ENCODE peak calls at places on chromosomes 5 and 9, in six cellular contexts. One of them, this sample, is unnamed.

GRCh38 chr5:168295574-168296201 is 4.2 kb downstream of the WWC1 start:
- DNase-seq in uterus: no peak
- DNase-seq in spleen: no peak
- DNase-seq in stomach: peak; percentile 71
- DNase-seq in brain microvascular endothelial cell: peak; percentile 56
- DNase-seq in AG04450: peak; percentile 46
- DNase-seq in this sample: no peak

GRCh38 chr9:6566409-6567139 is 79.0 kb downstream of the GLDC start:
- DNase-seq in uterus: peak; percentile 33
- DNase-seq in spleen: no peak
- DNase-seq in stomach: no peak
- DNase-seq in brain microvascular endothelial cell: peak; percentile 97
- DNase-seq in AG04450: peak; percentile 86
- DNase-seq in this sample: no peak

GRCh38 chr9:71442937-71443336 is 321.5 kb upstream of the TRPM3 start:
- DNase-seq in uterus: no peak
- DNase-seq in spleen: no peak
- DNase-seq in stomach: no peak
- DNase-seq in brain microvascular endothelial cell: no peak
- DNase-seq in AG04450: no peak
- DNase-seq in this sample: no peak

GRCh38 chr5:180155331-180155881 is 53.6 kb downstream of the RASGEF1C start:
- DNase-seq in uterus: no peak
- DNase-seq in spleen: no peak
- DNase-seq in stomach: peak; percentile 11
- DNase-seq in brain microvascular endothelial cell: no peak
- DNase-seq in AG04450: no peak
- DNase-seq in this sample: peak; percentile 2

GRCh38 chr5:160747559-160747958 is 104.5 kb downstream of the ATP10B start:
- DNase-seq in uterus: no peak
- DNase-seq in spleen: no peak
- DNase-seq in stomach: no peak
- DNase-seq in brain microvascular endothelial cell: no peak
- DNase-seq in AG04450: no peak
- DNase-seq in this sample: no peak

GRCh38 chr5:88729476-88730182 is 153.4 kb downstream of the MEF2C start:
- DNase-seq in uterus: peak; percentile 80
- DNase-seq in spleen: no peak
- DNase-seq in stomach: peak; percentile 57
- DNase-seq in brain microvascular endothelial cell: peak; percentile 85
- DNase-seq in AG04450: peak; percentile 59
- DNase-seq in this sample: peak; percentile 77

GRCh38 chr9:99294850-99295461 is 72.9 kb downstream of the SEC61B start:
- DNase-seq in uterus: no peak
- DNase-seq in spleen: no peak
- DNase-seq in stomach: no peak
- DNase-seq in brain microvascular endothelial cell: no peak
- DNase-seq in AG04450: no peak
- DNase-seq in this sample: no peak

GRCh38 chr9:12822111-12822510 is 47.3 kb downstream of the LURAP1L start:
- DNase-seq in uterus: no peak
- DNase-seq in spleen: no peak
- DNase-seq in stomach: no peak
- DNase-seq in brain microvascular endothelial cell: peak; percentile 13
- DNase-seq in AG04450: no peak
- DNase-seq in this sample: no peak

GRCh38 chr9:34253460-34253837 is 74.6 kb downstream of the UBAP1 start:
- DNase-seq in uterus: no peak
- DNase-seq in spleen: no peak
- DNase-seq in stomach: no peak
- DNase-seq in brain microvascular endothelial cell: peak; percentile 18
- DNase-seq in AG04450: no peak
- DNase-seq in this sample: no peak

GRCh38 chr9:95370064-95370463 is 52.6 kb upstream of the FANCC start:
- DNase-seq in uterus: no peak
- DNase-seq in spleen: no peak
- DNase-seq in stomach: no peak
- DNase-seq in brain microvascular endothelial cell: no peak
- DNase-seq in AG04450: no peak
- DNase-seq in this sample: no peak

GRCh38 chr9:18726546-18726945 is 252.6 kb downstream of the ADAMTSL1 start:
- DNase-seq in uterus: no peak
- DNase-seq in spleen: no peak
- DNase-seq in stomach: no peak
- DNase-seq in brain microvascular endothelial cell: no peak
- DNase-seq in AG04450: peak; percentile 39
- DNase-seq in this sample: no peak

GRCh38 chr9:137298401-137298982 is 3.6 kb downstream of the NRARP start:
- DNase-seq in uterus: no peak
- DNase-seq in spleen: no peak
- DNase-seq in stomach: peak; percentile 70
- DNase-seq in brain microvascular endothelial cell: peak; percentile 61
- DNase-seq in AG04450: no peak
- DNase-seq in this sample: peak; percentile 76

GRCh38 chr9:96566401-96567202 is 53.0 kb downstream of the CDC14B start:
- DNase-seq in uterus: peak; percentile 58
- DNase-seq in spleen: peak; percentile 95
- DNase-seq in stomach: peak; percentile 85
- DNase-seq in brain microvascular endothelial cell: no peak
- DNase-seq in AG04450: no peak
- DNase-seq in this sample: peak; percentile 90

GRCh38 chr5:172115541-172115982 is 72.5 kb downstream of the STK10 start:
- DNase-seq in uterus: no peak
- DNase-seq in spleen: peak; percentile 82
- DNase-seq in stomach: no peak
- DNase-seq in brain microvascular endothelial cell: no peak
- DNase-seq in AG04450: no peak
- DNase-seq in this sample: no peak

DNA sequence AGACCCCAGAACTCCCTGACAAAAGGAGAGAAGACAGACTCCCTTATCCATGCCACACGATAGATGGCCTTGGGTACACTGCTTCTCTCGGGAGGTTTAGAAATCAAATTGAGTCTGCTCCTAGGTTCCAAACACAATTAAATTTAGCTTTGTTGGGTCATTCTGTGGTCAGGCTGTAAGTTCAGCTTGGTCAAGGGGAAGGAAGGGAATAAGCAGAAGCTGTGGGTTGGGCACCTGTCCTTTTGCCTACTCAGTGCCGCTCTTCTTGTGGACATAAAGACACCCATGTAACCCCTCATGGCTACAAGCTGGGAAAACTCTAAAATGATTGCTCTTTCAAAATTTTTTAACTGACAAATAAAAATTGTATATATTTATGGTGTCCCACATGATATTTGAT is 19.1 kb upstream of the AK3 start:
- DNase-seq in uterus: no peak
- DNase-seq in spleen: no peak
- DNase-seq in stomach: no peak
- DNase-seq in brain microvascular endothelial cell: no peak
- DNase-seq in AG04450: no peak
- DNase-seq in this sample: no peak
- H3K27ac ChIP-seq in uterus: no peak overlapping the region
- H3K27ac ChIP-seq in spleen: no peak overlapping the region
- H3K27ac ChIP-seq in stomach: no peak overlapping the region
- H3K27ac ChIP-seq in brain microvascular endothelial cell: no peak overlapping the region
- H3K27ac ChIP-seq in AG04450: no peak overlapping the region
- H3K27ac ChIP-seq in this sample: no peak overlapping the region

DNA sequence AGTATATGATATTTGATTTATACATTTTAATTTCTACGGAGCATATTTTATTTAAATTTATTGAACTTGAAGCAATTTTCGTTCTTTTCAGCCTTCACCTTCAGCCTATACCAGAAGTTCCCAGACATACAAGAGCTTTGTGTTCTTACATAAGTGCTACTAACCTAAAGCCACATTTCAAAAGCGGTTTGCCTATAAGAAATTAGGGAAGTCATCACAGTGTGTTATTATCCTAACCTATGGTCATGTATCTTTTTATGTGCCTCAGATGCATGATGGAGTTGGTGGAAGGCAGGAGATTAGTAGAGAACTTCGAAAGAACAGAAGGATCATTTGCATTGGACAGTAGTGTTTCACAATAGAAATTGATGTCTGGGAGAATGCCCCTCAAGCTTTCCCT is 3.1 kb downstream of the KIF2A start:
- DNase-seq in uterus: no peak
- DNase-seq in spleen: no peak
- DNase-seq in stomach: no peak
- DNase-seq in brain microvascular endothelial cell: no peak
- DNase-seq in AG04450: no peak
- DNase-seq in this sample: no peak
- H3K4me3 ChIP-seq in uterus: no peak overlapping the region
- H3K4me3 ChIP-seq in spleen: no peak overlapping the region
- H3K4me3 ChIP-seq in stomach: no peak overlapping the region
- H3K4me3 ChIP-seq in brain microvascular endothelial cell: no peak overlapping the region
- H3K4me3 ChIP-seq in AG04450: no peak overlapping the region
- H3K4me3 ChIP-seq in this sample: no peak overlapping the region

DNA sequence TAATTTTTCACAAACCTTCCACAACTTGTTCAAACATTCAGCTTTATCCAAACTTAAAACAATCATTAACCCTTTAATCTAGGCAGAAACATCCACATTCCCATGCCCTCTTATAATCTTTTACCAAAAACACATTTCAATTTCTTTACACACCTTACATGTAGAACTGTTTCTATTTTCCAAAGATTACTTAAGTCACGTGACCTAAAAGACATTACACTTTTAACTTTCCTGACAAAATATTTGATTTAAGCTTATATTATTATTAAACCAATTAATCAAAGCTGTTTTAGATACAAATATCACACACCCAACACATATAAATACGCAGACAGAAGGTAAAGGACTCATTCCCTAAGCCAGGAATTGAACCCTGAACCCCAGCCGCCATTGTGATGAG is 21.0 kb upstream of the MRPS30 start:
- DNase-seq in uterus: no peak
- DNase-seq in spleen: no peak
- DNase-seq in stomach: no peak
- DNase-seq in brain microvascular endothelial cell: no peak
- DNase-seq in AG04450: no peak
- DNase-seq in this sample: no peak
- H3K27ac ChIP-seq in uterus: no peak overlapping the region
- H3K27ac ChIP-seq in spleen: no peak overlapping the region
- H3K27ac ChIP-seq in stomach: no peak overlapping the region
- H3K27ac ChIP-seq in brain microvascular endothelial cell: no peak overlapping the region
- H3K27ac ChIP-seq in AG04450: no peak overlapping the region
- H3K27ac ChIP-seq in this sample: no peak overlapping the region

GRCh38 chr5:54522080-54522479 is 4.5 kb downstream of the SNX18 start:
- DNase-seq in uterus: no peak
- DNase-seq in spleen: no peak
- DNase-seq in stomach: no peak
- DNase-seq in brain microvascular endothelial cell: no peak
- DNase-seq in AG04450: no peak
- DNase-seq in this sample: no peak

GRCh38 chr5:54525226-54525625 is 7.7 kb downstream of the SNX18 start:
- DNase-seq in uterus: no peak
- DNase-seq in spleen: no peak
- DNase-seq in stomach: no peak
- DNase-seq in brain microvascular endothelial cell: no peak
- DNase-seq in AG04450: no peak
- DNase-seq in this sample: no peak

GRCh38 chr5:54524704-54525103 is 7.1 kb downstream of the SNX18 start:
- DNase-seq in uterus: no peak
- DNase-seq in spleen: peak; percentile 80
- DNase-seq in stomach: peak; percentile 50
- DNase-seq in brain microvascular endothelial cell: peak; percentile 60
- DNase-seq in AG04450: no peak
- DNase-seq in this sample: peak; percentile 16

GRCh38 chr5:54524082-54524481 is 6.5 kb downstream of the SNX18 start:
- DNase-seq in uterus: no peak
- DNase-seq in spleen: no peak
- DNase-seq in stomach: no peak
- DNase-seq in brain microvascular endothelial cell: no peak
- DNase-seq in AG04450: no peak
- DNase-seq in this sample: no peak

GRCh38 chr5:54523534-54523933 is 6.0 kb downstream of the SNX18 start:
- DNase-seq in uterus: no peak
- DNase-seq in spleen: no peak
- DNase-seq in stomach: no peak
- DNase-seq in brain microvascular endothelial cell: no peak
- DNase-seq in AG04450: no peak
- DNase-seq in this sample: no peak
- H3K4me3 ChIP-seq in uterus: no peak overlapping the region
- H3K4me3 ChIP-seq in spleen: no peak overlapping the region
- H3K4me3 ChIP-seq in stomach: no peak overlapping the region
- H3K4me3 ChIP-seq in brain microvascular endothelial cell: no peak overlapping the region
- H3K4me3 ChIP-seq in AG04450: peak overlapping the region; percentile 53
- H3K4me3 ChIP-seq in this sample: no peak overlapping the region

GRCh38 chr5:126852104-126852531 is 75.2 kb downstream of the LMNB1 start:
- DNase-seq in uterus: no peak
- DNase-seq in spleen: no peak
- DNase-seq in stomach: no peak
- DNase-seq in brain microvascular endothelial cell: no peak
- DNase-seq in AG04450: no peak
- DNase-seq in this sample: no peak
- H3K27ac ChIP-seq in uterus: peak overlapping the region; percentile 66
- H3K27ac ChIP-seq in spleen: peak overlapping the region; percentile 21
- H3K27ac ChIP-seq in stomach: no peak overlapping the region
- H3K27ac ChIP-seq in brain microvascular endothelial cell: no peak overlapping the region
- H3K27ac ChIP-seq in AG04450: no peak overlapping the region
- H3K27ac ChIP-seq in this sample: peak overlapping the region; percentile 31

GRCh38 chr5:61228229-61228628 is 66.0 kb upstream of the SMIM15 start:
- DNase-seq in uterus: no peak
- DNase-seq in spleen: no peak
- DNase-seq in stomach: peak; percentile 44
- DNase-seq in brain microvascular endothelial cell: no peak
- DNase-seq in AG04450: no peak
- DNase-seq in this sample: no peak
- H3K4me3 ChIP-seq in uterus: no peak overlapping the region
- H3K4me3 ChIP-seq in spleen: no peak overlapping the region
- H3K4me3 ChIP-seq in stomach: no peak overlapping the region
- H3K4me3 ChIP-seq in brain microvascular endothelial cell: no peak overlapping the region
- H3K4me3 ChIP-seq in AG04450: no peak overlapping the region
- H3K4me3 ChIP-seq in this sample: no peak overlapping the region

This sample was measured in transverse colon.